ENCODE peak calls at places on chromosomes 3 and 15, in five cellular contexts. One of them, this sample, is unnamed.
A peak's percentile ranks its signal among the peaks of the same experiment; 100 is the strongest.

GRCh38 chr3:97815149-97815917 is 6.5 kb upstream of the CRYBG3 start:
- DNase-seq in heart right ventricle: no peak
- DNase-seq in NCI-H1092: no peak
- DNase-seq in mesendoderm: no peak
- DNase-seq in LoVo: no peak
- DNase-seq in this sample: no peak

GRCh38 chr3:71547254-71548198 is 36.0 kb downstream of the FOXP1 start:
- DNase-seq in mesendoderm: no peak
- DNase-seq in NCI-H1092: no peak
- DNase-seq in LoVo: no peak
- DNase-seq in heart right ventricle: no peak
- DNase-seq in this sample: no peak

GRCh38 chr15:79811406-79812405 is 85.1 kb downstream of the MTHFS start:
- DNase-seq in LoVo: no peak
- DNase-seq in heart right ventricle: peak; percentile 68
- DNase-seq in mesendoderm: no peak
- DNase-seq in NCI-H1092: peak; percentile 61
- DNase-seq in this sample: peak; percentile 82

GRCh38 chr15:42053010-42053409 is 32.2 kb upstream of the PLA2G4E start:
- DNase-seq in heart right ventricle: no peak
- DNase-seq in LoVo: no peak
- DNase-seq in NCI-H1092: no peak
- DNase-seq in mesendoderm: no peak
- DNase-seq in this sample: no peak

GRCh38 chr3:125381314-125381713 is 6.2 kb upstream of the ZNF148 start:
- DNase-seq in NCI-H1092: no peak
- DNase-seq in heart right ventricle: no peak
- DNase-seq in mesendoderm: no peak
- DNase-seq in LoVo: no peak
- DNase-seq in this sample: no peak

GRCh38 chr3:40387001-40387894 is at the start of gene ENTPD3:
- DNase-seq in mesendoderm: peak; percentile 71
- DNase-seq in LoVo: peak; percentile 3
- DNase-seq in NCI-H1092: peak; percentile 4
- DNase-seq in heart right ventricle: no peak
- DNase-seq in this sample: no peak

GRCh38 chr15:66743703-66744536 is 41.9 kb downstream of the SMAD6 start:
- DNase-seq in LoVo: no peak
- DNase-seq in heart right ventricle: peak; percentile 49
- DNase-seq in NCI-H1092: no peak
- DNase-seq in mesendoderm: no peak
- DNase-seq in this sample: no peak

GRCh38 chr3:171157980-171158379 is 131.5 kb upstream of the SLC2A2 start:
- DNase-seq in NCI-H1092: no peak
- DNase-seq in LoVo: no peak
- DNase-seq in heart right ventricle: no peak
- DNase-seq in mesendoderm: no peak
- DNase-seq in this sample: no peak

GRCh38 chr3:11698326-11699082 is 54.8 kb upstream of the VGLL4 start:
- DNase-seq in mesendoderm: no peak
- DNase-seq in NCI-H1092: no peak
- DNase-seq in LoVo: no peak
- DNase-seq in heart right ventricle: no peak
- DNase-seq in this sample: no peak